ENCODE peak calls at places on chromosome 19, in ten cellular contexts. N, M, H, K, X, G, S, Y, P and V are unnamed samples. For H3K4me1, the result is how much of the 10 kb centered on the place peaks cover.

GRCh38 chr19:37920591-37921450 is 13.8 kb downstream of the SIPA1L3 start:
- DNase-seq in N (peak), M (no peak), H (no peak), K (no peak), X (no peak), G (no peak), S (no peak), Y (no peak), P (no peak), V (no peak)

GRCh38 chr19:3959766-3960131 is 11.2 kb downstream of the DAPK3 start:
- DNase-seq in N (no peak), M (no peak), H (no peak), K (no peak), X (no peak), G (no peak), S (no peak), Y (no peak), P (no peak), V (no peak)

GRCh38 chr19:57314146-57314545 is 6.1 kb upstream of the ZNF543 start:
- DNase-seq in N (no peak), M (no peak), H (no peak), K (no peak), X (no peak), G (no peak), S (no peak), Y (no peak), P (no peak), V (no peak)

GRCh38 chr19:55472463-55472862 is 4.0 kb upstream of the ZNF628 start:
- DNase-seq in N (no peak), M (no peak), H (no peak), K (peak), X (no peak), G (peak), S (peak), Y (no peak), P (no peak), V (no peak)

GRCh38 chr19:14183741-14184395 is 22.1 kb downstream of the ADGRL1 start:
- DNase-seq in N (no peak), M (no peak), H (no peak), K (no peak), X (no peak), G (no peak), S (no peak), Y (no peak), P (no peak), V (no peak)

GRCh38 chr19:56973713-56974553 is 133.4 kb upstream of the PEG3 start:
- DNase-seq in N (no peak), M (no peak), H (no peak), K (no peak), X (no peak), G (no peak), S (no peak), Y (no peak), P (peak), V (no peak)

GRCh38 chr19:11378319-11379189 is 4.1 kb downstream of the SWSAP1 start:
- DNase-seq in N (peak), M (peak), H (no peak), K (peak), X (no peak), G (no peak), S (peak), Y (peak), P (peak), V (no peak)

GRCh38 chr19:15371786-15372380 is 7.7 kb downstream of the AKAP8 start:
- DNase-seq in N (no peak), M (no peak), H (no peak), K (no peak), X (no peak), G (no peak), S (no peak), Y (no peak), P (no peak), V (no peak)

GRCh38 chr19:1168877-1169791 is 4.9 kb downstream of the SBNO2 start:
- DNase-seq in N (no peak), M (no peak), H (no peak), K (peak), X (no peak), G (no peak), S (peak), Y (no peak), P (peak), V (peak)

GRCh38 chr19:14361824-14362223 is 19.4 kb upstream of the ADGRE5 start:
- DNase-seq in N (peak), M (no peak), H (no peak), K (peak), X (no peak), G (no peak), S (no peak), Y (peak), P (no peak), V (no peak)

GRCh38 chr19:23957660-23958281 is 43.1 kb downstream of the ZNF726 start:
- DNase-seq in N (no peak), M (peak), H (peak), K (no peak), X (no peak), G (peak), S (peak), Y (no peak), P (no peak), V (no peak)

GRCh38 chr19:18802354-18802753 is 11.2 kb upstream of the COMP start:
- DNase-seq in N (peak), M (no peak), H (no peak), K (no peak), X (no peak), G (no peak), S (no peak), Y (peak), P (no peak), V (no peak)

GRCh38 chr19:21698215-21698614 is 69.2 kb downstream of the ZNF100 start:
- DNase-seq in N (peak), M (no peak), H (no peak), K (peak), X (no peak), G (no peak), S (peak), Y (peak), P (no peak), V (no peak)

GRCh38 chr19:19524053-19524452 is 4.7 kb upstream of the YJEFN3 start:
- DNase-seq in N (no peak), M (no peak), H (no peak), K (no peak), X (no peak), G (no peak), S (no peak), Y (no peak), P (no peak), V (no peak)

GRCh38 chr19:44878119-44878865 is 12.8 kb upstream of the TOMM40 start:
- DNase-seq in N (no peak), M (no peak), H (no peak), K (no peak), X (no peak), G (no peak), S (no peak), Y (no peak), P (no peak), V (no peak)

GRCh38 chr19:16143399-16144215 is at the start of gene HSH2D:
- DNase-seq in N (no peak), M (peak), H (no peak), K (no peak), X (no peak), G (no peak), S (no peak), Y (peak), P (peak), V (peak)

GRCh38 chr19:29623726-29624488 is 17.8 kb downstream of the POP4 start:
- DNase-seq in N (no peak), M (peak), H (no peak), K (no peak), X (no peak), G (no peak), S (no peak), Y (no peak), P (no peak), V (no peak)

GRCh38 chr19:1466018-1466460 is 13.0 kb downstream of the C19orf25 start:
- DNase-seq in N (no peak), M (no peak), H (no peak), K (no peak), X (no peak), G (no peak), S (no peak), Y (no peak), P (no peak), V (no peak)

GRCh38 chr19:23804676-23805075 is 46.0 kb upstream of the ZNF681 start:
- DNase-seq in N (no peak), M (no peak), H (no peak), K (no peak), X (no peak), G (no peak), S (no peak), Y (no peak), P (no peak), V (no peak)

GRCh38 chr19:17292301-17293074 is 10.7 kb downstream of the ABHD8 start:
- DNase-seq in N (peak), M (peak), H (no peak), K (peak), X (no peak), G (no peak), S (peak), Y (peak), P (peak), V (peak)

GRCh38 chr19:29535432-29535831 is 9.6 kb downstream of the VSTM2B start:
- DNase-seq in N (peak), M (no peak), H (no peak), K (no peak), X (no peak), G (no peak), S (no peak), Y (peak), P (no peak), V (peak)

GRCh38 chr19:13058951-13059660 is 43.6 kb downstream of the LYL1 start:
- DNase-seq in N (peak), M (no peak), H (no peak), K (no peak), X (no peak), G (no peak), S (no peak), Y (no peak), P (no peak), V (no peak)

GRCh38 chr19:18000981-18001836 is 6.8 kb upstream of the ARRDC2 start:
- DNase-seq in N (peak), M (peak), H (no peak), K (peak), X (peak), G (no peak), S (peak), Y (peak), P (peak), V (peak)

GRCh38 chr19:10268077-10268476 is 2.8 kb upstream of the ICAM1 start:
- DNase-seq in N (no peak), M (no peak), H (no peak), K (no peak), X (no peak), G (no peak), S (no peak), Y (no peak), P (no peak), V (no peak)

GRCh38 chr19:12133069-12133468 is 7.1 kb downstream of the ZNF20 start:
- DNase-seq in N (no peak), M (no peak), H (no peak), K (no peak), X (no peak), G (no peak), S (no peak), Y (peak), P (no peak), V (no peak)

GRCh38 chr19:48999481-49000325 is 6.0 kb downstream of the RUVBL2 start:
- DNase-seq in N (peak), M (peak), H (no peak), K (peak), X (no peak), G (no peak), S (peak), Y (peak), P (no peak), V (no peak)

GRCh38 chr19:28727133-28727834 is 485.7 kb downstream of the UQCRFS1 start:
- DNase-seq in N (peak), M (no peak), H (no peak), K (peak), X (no peak), G (no peak), S (no peak), Y (peak), P (peak), V (peak)

GRCh38 chr19:11152318-11153062 is 3.1 kb downstream of the SPC24 start:
- DNase-seq in N (no peak), M (peak), H (no peak), K (peak), X (no peak), G (no peak), S (peak), Y (no peak), P (peak), V (no peak)

GRCh38 chr19:6233827-6234511 is 45.8 kb downstream of the MLLT1 start:
- DNase-seq in N (no peak), M (no peak), H (no peak), K (peak), X (no peak), G (no peak), S (no peak), Y (no peak), P (peak), V (peak)

GRCh38 chr19:42291437-42291815 is 10.5 kb upstream of the PRR19 start:
- DNase-seq in N (no peak), M (no peak), H (no peak), K (no peak), X (no peak), G (no peak), S (no peak), Y (peak), P (no peak), V (no peak)

GRCh38 chr19:37635076-37636056 is 19.9 kb downstream of the ZFP30 start:
- DNase-seq in N (no peak), M (no peak), H (no peak), K (no peak), X (no peak), G (no peak), S (no peak), Y (peak), P (no peak), V (no peak)

DNA sequence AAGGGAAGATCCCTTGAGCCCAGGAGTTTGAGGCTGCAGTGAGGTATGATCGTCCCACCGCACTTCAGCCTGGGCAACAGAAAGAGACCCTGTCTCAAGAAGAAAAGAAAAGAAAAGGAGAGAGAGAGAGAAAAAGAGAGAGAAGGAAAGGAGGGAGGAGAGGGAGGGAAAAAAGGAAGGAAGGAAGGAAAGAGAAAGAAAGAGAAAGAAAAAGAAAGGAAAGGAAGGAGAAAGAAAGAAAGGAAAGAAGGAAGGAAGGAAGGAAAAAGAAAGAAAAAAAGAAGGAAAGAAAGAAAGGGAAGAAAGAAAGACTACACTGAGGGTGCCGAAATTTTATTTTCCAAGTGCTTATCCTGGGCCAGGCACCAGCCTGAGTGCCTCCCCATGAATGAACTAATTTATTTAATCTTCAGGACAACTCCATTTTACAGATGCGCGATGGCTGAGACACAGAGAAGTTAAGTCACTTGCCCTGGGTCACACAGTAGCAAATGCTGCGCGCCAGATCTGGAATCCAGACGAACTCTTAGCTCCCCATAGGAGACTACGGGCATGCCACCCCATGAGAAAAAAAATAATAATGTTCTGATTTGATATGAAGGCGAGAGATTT is 2.7 kb downstream of the CDC42EP5 start:
- DNase-seq in N (no peak), M (no peak), H (no peak), K (no peak), X (no peak), G (no peak), S (no peak), Y (no peak), P (no peak), V (no peak)
- H3K4me3 ChIP-seq in N (peak), M (peak), H (peak), K (no peak), X (peak), G (peak), S (no peak), Y (peak), P (no peak), V (peak)

GRCh38 chr19:8635422-8635821 is 5.0 kb downstream of the NFILZ start:
- DNase-seq in N (no peak), M (no peak), H (no peak), K (no peak), X (no peak), G (no peak), S (peak), Y (no peak), P (no peak), V (no peak)
- H3K27ac ChIP-seq in N (no peak), M (no peak), H (no peak), K (no peak), X (no peak), G (no peak), S (no peak), Y (no peak), P (no peak), V (no peak)

DNA sequence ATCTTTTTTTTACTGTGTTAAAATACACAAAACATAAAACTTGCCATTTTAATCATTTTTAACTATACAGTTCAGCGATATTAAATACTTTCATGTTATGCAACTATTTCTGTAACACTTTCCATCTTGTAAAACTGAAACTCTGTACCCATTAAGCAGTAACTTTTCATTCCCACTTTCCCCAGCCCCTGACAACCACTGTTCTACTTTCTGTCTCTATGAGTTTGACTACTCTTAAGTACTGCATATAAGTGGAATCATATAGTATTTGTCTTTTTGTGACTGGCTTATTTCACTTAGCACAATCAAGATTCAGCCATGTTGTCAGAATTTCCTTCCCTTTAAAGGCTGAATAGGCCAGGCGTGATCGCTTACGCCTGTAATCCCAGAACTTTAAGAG is 56.2 kb downstream of the ARHGAP35 start:
- DNase-seq in N (no peak), M (no peak), H (no peak), K (no peak), X (no peak), G (no peak), S (no peak), Y (no peak), P (no peak), V (no peak)
- H3K4me1 ChIP-seq in N (under half), M (under half), H (under half), K (under half), X (under half), G (under half), S (under half), Y (under half), P (under half), V (under half)

DNA sequence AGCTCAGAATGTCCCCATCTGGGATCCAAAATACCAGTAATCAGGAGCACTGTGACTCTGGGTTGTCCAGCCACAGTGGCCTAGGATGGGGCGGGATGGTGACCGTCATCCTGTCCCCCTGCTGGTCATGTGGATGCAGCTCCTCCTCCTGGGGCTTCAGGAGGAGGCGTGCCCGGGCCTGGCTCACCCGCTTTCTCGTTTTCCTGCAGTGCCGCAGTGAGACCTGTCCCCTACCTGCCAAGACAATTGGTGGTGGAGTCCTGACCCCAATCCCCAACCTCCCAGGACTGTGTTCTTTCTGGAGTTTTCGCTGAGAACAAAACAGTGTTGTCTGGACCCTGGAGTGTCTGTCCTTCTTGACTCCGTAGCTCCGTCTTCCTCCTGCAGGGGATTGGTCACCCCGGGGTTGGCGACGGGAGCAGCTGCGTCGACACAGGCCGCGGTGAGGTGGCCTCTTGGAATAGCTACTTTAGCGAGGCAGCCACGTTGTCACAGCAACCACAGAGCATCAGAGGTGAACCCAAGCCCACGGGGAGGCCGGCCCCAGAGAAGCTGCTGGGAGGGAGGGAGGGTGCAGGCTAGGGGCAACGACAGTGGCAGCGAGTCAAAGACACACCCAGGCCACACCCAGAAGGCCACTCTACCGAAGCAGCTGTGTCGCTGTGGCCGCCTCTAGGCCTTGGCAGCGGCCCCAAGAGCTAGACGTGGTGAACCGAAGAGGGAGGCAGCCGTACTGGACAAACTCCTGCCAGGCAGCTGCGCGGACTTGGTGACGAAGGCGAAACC is 10.1 kb upstream of the EMC10 start:
- DNase-seq in N (peak), M (peak), H (no peak), K (no peak), X (no peak), G (no peak), S (no peak), Y (peak), P (no peak), V (peak)
- H3K4me3 ChIP-seq in N (no peak), M (no peak), H (no peak), K (no peak), X (no peak), G (no peak), S (no peak), Y (peak), P (no peak), V (no peak)